ENCODE peak calls at places on chromosomes 16 and 17, in six cellular contexts. C is AG09319, K is epithelial cell of esophagus, J is dorsolateral prefrontal cortex, U is ovary, V is endothelial cell. S is an unnamed sample.

GRCh38 chr17:42623732-42624596 is 14.5 kb downstream of the TUBG1 start:
- DNase-seq in C (no peak), K (peak; percentile 85), J (no peak), U (no peak), V (no peak), S (no peak)

GRCh38 chr16:67537270-67537635 is 8.6 kb downstream of the RIPOR1 start:
- DNase-seq in C (no peak), K (peak; percentile 60), J (no peak), U (peak; percentile 85), V (peak; percentile 84), S (peak; percentile 61)

GRCh38 chr17:31313982-31314787 is at the start of gene EVI2B:
- DNase-seq in C (no peak), K (peak; percentile 87), J (no peak), U (no peak), V (no peak), S (no peak)

GRCh38 chr17:82674656-82675475 is 23.6 kb downstream of the RAB40B start:
- DNase-seq in C (no peak), K (no peak), J (peak; percentile 70), U (peak; percentile 36), V (no peak), S (no peak)

GRCh38 chr17:33112763-33113162 is 121.1 kb downstream of the SPACA3 start:
- DNase-seq in C (no peak), K (peak; percentile 98), J (no peak), U (no peak), V (no peak), S (no peak)

GRCh38 chr16:81823111-81823510 is 44.0 kb downstream of the PLCG2 start:
- DNase-seq in C (no peak), K (no peak), J (peak; percentile 28), U (no peak), V (no peak), S (no peak)

GRCh38 chr17:62804822-62805221 is 3.3 kb downstream of the MARCHF10 start:
- DNase-seq in C (no peak), K (no peak), J (no peak), U (no peak), V (no peak), S (no peak)

GRCh38 chr17:79183221-79184158 is 108.9 kb downstream of the ENGASE start:
- DNase-seq in C (no peak), K (peak; percentile 22), J (no peak), U (no peak), V (peak; percentile 70), S (no peak)

GRCh38 chr16:84836234-84836647 is 16.5 kb downstream of the CRISPLD2 start:
- DNase-seq in C (peak; percentile 100), K (peak; percentile 84), J (no peak), U (peak; percentile 95), V (peak; percentile 41), S (peak; percentile 62)

GRCh38 chr16:68272501-68273209 is 8.3 kb downstream of the SLC7A6 start:
- DNase-seq in C (no peak), K (peak; percentile 36), J (no peak), U (no peak), V (no peak), S (no peak)

GRCh38 chr16:35691057-35691456 is 2231.6 kb downstream of the TP53TG3F start:
- DNase-seq in C (no peak), K (no peak), J (no peak), U (no peak), V (no peak), S (no peak)

GRCh38 chr17:45241315-45242011 is 19.8 kb downstream of the FMNL1 start:
- DNase-seq in C (no peak), K (peak; percentile 46), J (no peak), U (no peak), V (peak; percentile 47), S (peak; percentile 60)

GRCh38 chr17:49694847-49695697 is 12.7 kb downstream of the SLC35B1 start:
- DNase-seq in C (no peak), K (peak; percentile 37), J (peak; percentile 54), U (peak; percentile 72), V (peak; percentile 69), S (peak; percentile 74)

GRCh38 chr16:16861546-16861945 is 482.6 kb downstream of the NPIPA7 start:
- DNase-seq in C (peak; percentile 7), K (peak; percentile 1), J (peak; percentile 57), U (peak; percentile 37), V (peak; percentile 70), S (peak; percentile 24)

GRCh38 chr17:82300707-82301270 is 16.6 kb downstream of the CD7 start:
- DNase-seq in C (no peak), K (peak; percentile 62), J (no peak), U (peak; percentile 71), V (peak; percentile 78), S (no peak)

GRCh38 chr16:8863594-8864424 is 5.0 kb downstream of the CARHSP1 start:
- DNase-seq in C (no peak), K (peak; percentile 66), J (peak; percentile 97), U (peak; percentile 60), V (no peak), S (no peak)

GRCh38 chr17:42090964-42091790 is 7.1 kb downstream of the ZNF385C start:
- DNase-seq in C (no peak), K (no peak), J (no peak), U (no peak), V (no peak), S (no peak)

GRCh38 chr17:28404812-28405570 is 1.0 kb downstream of the SLC46A1 start:
- DNase-seq in C (no peak), K (no peak), J (no peak), U (peak; percentile 59), V (no peak), S (no peak)

GRCh38 chr17:78738245-78738644 is 43.8 kb downstream of the CYTH1 start:
- DNase-seq in C (no peak), K (no peak), J (no peak), U (no peak), V (no peak), S (no peak)

GRCh38 chr17:67027031-67027628 is 17.2 kb upstream of the CACNG1 start:
- DNase-seq in C (no peak), K (peak; percentile 5), J (no peak), U (no peak), V (no peak), S (no peak)

GRCh38 chr17:81487487-81488275 is 24.9 kb downstream of the ACTG1 start:
- DNase-seq in C (no peak), K (peak; percentile 52), J (no peak), U (peak; percentile 88), V (peak; percentile 73), S (peak; percentile 74)

GRCh38 chr17:4476017-4476416 is 22.7 kb upstream of the SPNS2 start:
- DNase-seq in C (no peak), K (no peak), J (no peak), U (no peak), V (no peak), S (no peak)

GRCh38 chr16:1429631-1430030 is 1.2 kb upstream of the PERCC1 start:
- DNase-seq in C (no peak), K (no peak), J (no peak), U (no peak), V (no peak), S (no peak)

GRCh38 chr17:8994319-8994718 is 27.0 kb upstream of the NTN1 start:
- DNase-seq in C (peak; percentile 14), K (peak; percentile 45), J (peak; percentile 63), U (no peak), V (peak; percentile 78), S (peak; percentile 81)

GRCh38 chr17:75239778-75240393 is 21.5 kb downstream of the GGA3 start:
- DNase-seq in C (no peak), K (no peak), J (no peak), U (no peak), V (no peak), S (no peak)

GRCh38 chr17:61786088-61786487 is 77.2 kb downstream of the BRIP1 start:
- DNase-seq in C (no peak), K (no peak), J (no peak), U (no peak), V (no peak), S (no peak)

GRCh38 chr16:15032547-15033308 is 23.1 kb downstream of the NTAN1 start:
- DNase-seq in C (no peak), K (no peak), J (no peak), U (no peak), V (no peak), S (no peak)

GRCh38 chr16:3122926-3123570 is 10.7 kb downstream of the ZNF205 start:
- DNase-seq in C (no peak), K (no peak), J (no peak), U (no peak), V (no peak), S (no peak)

GRCh38 chr16:84874004-84874435 is 54.2 kb downstream of the CRISPLD2 start:
- DNase-seq in C (no peak), K (no peak), J (no peak), U (no peak), V (no peak), S (no peak)

DNA sequence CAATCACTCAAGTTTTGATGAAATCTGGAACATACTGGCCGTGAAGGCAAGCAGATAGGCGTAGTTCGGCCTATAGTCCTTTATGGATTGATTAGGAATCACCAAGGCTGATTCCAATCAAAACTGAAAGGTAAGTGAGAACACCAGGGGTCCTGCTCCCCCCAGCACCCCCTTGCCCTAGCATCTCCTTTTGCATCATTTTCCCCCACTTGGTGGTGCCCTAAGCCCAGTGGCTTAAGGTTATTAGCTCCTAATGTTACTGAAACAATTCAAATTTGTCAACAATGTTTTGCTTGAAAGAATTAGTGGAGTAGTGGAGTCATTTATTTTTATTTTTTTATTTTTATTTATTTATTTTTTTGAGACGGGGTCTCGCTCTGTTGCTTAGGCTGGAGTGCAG is 4.9 kb downstream of the SLFN14 start:
- DNase-seq in C (no peak), K (no peak), J (no peak), U (no peak), V (no peak), S (no peak)
- TF ChIP-seq CTCF in C (no peak), K (no peak), J (no peak), U (no peak), V (no peak), S (no peak)

GRCh38 chr16:4415538-4416199 is 727 bp downstream of the CORO7 start:
- DNase-seq in C (no peak), K (peak; percentile 33), J (peak; percentile 32), U (no peak), V (peak; percentile 57), S (no peak)
- TF ChIP-seq CTCF in C (no peak), K (no peak), J (no peak), U (no peak), V (peak; percentile 14), S (no peak)

GRCh38 chr16:12131755-12132154 is 155.2 kb downstream of the SNX29 start:
- DNase-seq in C (no peak), K (no peak), J (no peak), U (no peak), V (no peak), S (no peak)
- TF ChIP-seq CTCF in C (no peak), K (no peak), J (no peak), U (no peak), V (no peak), S (no peak)

GRCh38 chr16:23837553-23838308 is 1.9 kb downstream of the PRKCB start:
- DNase-seq in C (no peak), K (no peak), J (no peak), U (no peak), V (no peak), S (no peak)

GRCh38 chr16:23835390-23836077 is at the start of gene PRKCB:
- DNase-seq in C (no peak), K (peak; percentile 57), J (peak; percentile 91), U (peak; percentile 46), V (peak; percentile 89), S (peak; percentile 78)

GRCh38 chr16:23836404-23837291 is 865 bp downstream of the PRKCB start:
- DNase-seq in C (no peak), K (no peak), J (no peak), U (no peak), V (peak; percentile 22), S (peak; percentile 38)

GRCh38 chr16:23833960-23834685 is 1.7 kb upstream of the PRKCB start:
- DNase-seq in C (no peak), K (no peak), J (no peak), U (no peak), V (no peak), S (no peak)

GRCh38 chr16:23836078-23836403 is 258 bp downstream of the PRKCB start:
- DNase-seq in C (no peak), K (no peak), J (no peak), U (no peak), V (no peak), S (no peak)
- TF ChIP-seq CTCF in C (no peak), K (no peak), J (no peak), U (no peak), V (no peak), S (no peak)

S was measured in mesothelial cell of epicardium.